ENCODE peak calls at places on chromosome 1, in five cellular contexts. O is BJ, R is colonic mucosa, Z is tibial artery, D is K562. B is an unnamed sample.
A peak's percentile ranks its signal among the peaks of the same experiment; 100 is the strongest.

GRCh38 chr1:72284398-72285073 is 2.2 kb upstream of the NEGR1 start:
- DNase-seq in R (peak; percentile 22), O (peak; percentile 96), Z (peak; percentile 33), D (no peak), B (peak; percentile 76)

GRCh38 chr1:47229031-47229831 is 2.8 kb downstream of the TAL1 start:
- DNase-seq in R (no peak), O (no peak), D (peak; percentile 88), Z (no peak), B (no peak)

GRCh38 chr1:94020764-94021579 is 100.0 kb downstream of the ABCA4 start:
- DNase-seq in Z (no peak), O (peak; percentile 78), D (no peak), R (no peak), B (no peak)

GRCh38 chr1:147479864-147480564 is 61.3 kb upstream of the BCL9 start:
- DNase-seq in D (no peak), Z (no peak), R (no peak), O (no peak), B (no peak)

GRCh38 chr1:17201201-17202021 is 3.5 kb upstream of the PADI1 start:
- DNase-seq in Z (no peak), O (no peak), R (no peak), D (no peak), B (peak; percentile 33)

GRCh38 chr1:19376428-19377372 is 64.6 kb downstream of the SLC66A1 start:
- DNase-seq in O (no peak), Z (no peak), D (no peak), R (no peak), B (no peak)

GRCh38 chr1:56255516-56256181 is 323.7 kb downstream of the PLPP3 start:
- DNase-seq in D (no peak), Z (peak; percentile 90), R (peak; percentile 32), O (peak; percentile 59), B (peak; percentile 75)

GRCh38 chr1:30535595-30536325 is 187.6 kb downstream of the MATN1 start:
- DNase-seq in O (no peak), Z (no peak), D (no peak), R (no peak), B (no peak)

GRCh38 chr1:31335007-31335406 is 37.9 kb downstream of the FABP3 start:
- DNase-seq in Z (no peak), R (no peak), D (peak; percentile 24), O (peak; percentile 8), B (no peak)

GRCh38 chr1:46547481-46548383 is 3.7 kb downstream of the KNCN start:
- DNase-seq in Z (peak; percentile 17), O (no peak), D (peak; percentile 84), R (no peak), B (no peak)

GRCh38 chr1:84598846-84599741 is 24.9 kb upstream of the CTBS start:
- DNase-seq in O (peak; percentile 63), D (no peak), R (no peak), Z (no peak), B (no peak)

GRCh38 chr1:34365295-34365694 is 188.6 kb downstream of the C1orf94 start:
- DNase-seq in O (no peak), R (no peak), D (no peak), Z (no peak), B (no peak)

GRCh38 chr1:34369701-34370455 is 193.2 kb downstream of the C1orf94 start:
- DNase-seq in Z (no peak), R (no peak), D (no peak), O (no peak), B (no peak)

GRCh38 chr1:34366875-34367624 is 190.3 kb downstream of the C1orf94 start:
- DNase-seq in Z (no peak), O (no peak), R (no peak), D (no peak), B (no peak)

GRCh38 chr1:34370748-34371147 is 194.0 kb downstream of the C1orf94 start:
- DNase-seq in O (no peak), Z (no peak), D (no peak), R (no peak), B (no peak)

GRCh38 chr1:34367954-34368353 is 191.2 kb downstream of the C1orf94 start:
- DNase-seq in D (no peak), O (no peak), R (no peak), Z (no peak), B (no peak)
- H3K36me3 ChIP-seq in D (no peaks in the 10 kb centered on the region), O (no peaks in the 10 kb centered on the region), R (no peaks in the 10 kb centered on the region), Z (no peaks in the 10 kb centered on the region), B (no peaks in the 10 kb centered on the region)

GRCh38 chr1:5850503-5850902 is 141.7 kb downstream of the NPHP4 start:
- DNase-seq in R (no peak), O (no peak), Z (no peak), D (no peak), B (no peak)
- H3K36me3 ChIP-seq in R (no peaks in the 10 kb centered on the region), O (no peaks in the 10 kb centered on the region), Z (no peaks in the 10 kb centered on the region), D (no peaks in the 10 kb centered on the region), B (no peaks in the 10 kb centered on the region)

GRCh38 chr1:12121212-12122000 is 45.4 kb upstream of the TNFRSF1B start:
- DNase-seq in O (no peak), R (no peak), D (no peak), Z (no peak), B (peak; percentile 14)

GRCh38 chr1:12126781-12127180 is 40.0 kb upstream of the TNFRSF1B start:
- DNase-seq in D (no peak), O (no peak), Z (no peak), R (no peak), B (no peak)

GRCh38 chr1:12125422-12126355 is 41.1 kb upstream of the TNFRSF1B start:
- DNase-seq in D (peak; percentile 34), Z (no peak), R (no peak), O (no peak), B (no peak)

GRCh38 chr1:12124693-12125421 is 41.9 kb upstream of the TNFRSF1B start:
- DNase-seq in D (peak; percentile 79), R (peak; percentile 81), Z (peak; percentile 83), O (no peak), B (peak; percentile 90)

GRCh38 chr1:12123172-12123571 is 43.6 kb upstream of the TNFRSF1B start:
- DNase-seq in R (no peak), O (no peak), D (no peak), Z (no peak), B (no peak)
- H3K36me3 ChIP-seq in R (no peaks in the 10 kb centered on the region), O (no peaks in the 10 kb centered on the region), D (peaks cover 60% of the 10 kb centered on the region), Z (no peaks in the 10 kb centered on the region), B (no peaks in the 10 kb centered on the region)

GRCh38 chr1:36352910-36353878 is 29.7 kb upstream of the EVA1B start:
- DNase-seq in O (no peak), D (no peak), R (no peak), Z (no peak), B (no peak)
- H3K36me3 ChIP-seq in O (peaks cover 33% of the 10 kb centered on the region), D (peaks cover 89% of the 10 kb centered on the region), R (peaks cover 13% of the 10 kb centered on the region), Z (peaks cover 55% of the 10 kb centered on the region), B (peaks cover 9% of the 10 kb centered on the region)